ENCODE peak calls at places on chromosomes 13 and 19, in nine cellular contexts. F, Q, G, B, K, C, Z, H and A are unnamed samples.

GRCh38 chr19:30175987-30176386 is 196.2 kb upstream of the ZNF536 start:
- DNase-seq in F (no peak), Q (no peak), G (no peak), B (no peak), K (no peak), C (no peak), Z (no peak), H (no peak), A (no peak)

GRCh38 chr19:15292847-15293582 is 39.3 kb downstream of the BRD4 start:
- DNase-seq in F (no peak), Q (no peak), G (no peak), B (no peak), K (no peak), C (no peak), Z (no peak), H (no peak), A (no peak)

GRCh38 chr19:51690359-51691121 is 2.6 kb upstream of the SPACA6 start:
- DNase-seq in F (peak; percentile 90), Q (peak; percentile 64), G (peak; percentile 67), B (peak; percentile 81), K (peak; percentile 61), C (no peak), Z (peak; percentile 66), H (no peak), A (peak; percentile 85)

GRCh38 chr13:59677966-59678814 is 485.5 kb downstream of the DIAPH3 start:
- DNase-seq in F (no peak), Q (no peak), G (no peak), B (no peak), K (peak; percentile 35), C (no peak), Z (no peak), H (no peak), A (no peak)

GRCh38 chr13:49858183-49858856 is 65.8 kb upstream of the KPNA3 start:
- DNase-seq in F (no peak), Q (no peak), G (no peak), B (no peak), K (no peak), C (peak; percentile 71), Z (no peak), H (no peak), A (no peak)

GRCh38 chr13:25652764-25653163 is 281.0 kb downstream of the ATP8A2 start:
- DNase-seq in F (no peak), Q (no peak), G (no peak), B (no peak), K (no peak), C (no peak), Z (no peak), H (no peak), A (no peak)

GRCh38 chr19:38250821-38251563 is 5.2 kb downstream of the PPP1R14A start:
- DNase-seq in F (no peak), Q (no peak), G (peak; percentile 88), B (peak; percentile 92), K (no peak), C (no peak), Z (peak; percentile 85), H (no peak), A (peak; percentile 73)

GRCh38 chr19:42333018-42333417 is 7.6 kb downstream of the MEGF8 start:
- DNase-seq in F (no peak), Q (no peak), G (no peak), B (no peak), K (no peak), C (no peak), Z (no peak), H (no peak), A (no peak)

GRCh38 chr13:96089749-96090239 is at the start of gene HS6ST3:
- DNase-seq in F (no peak), Q (no peak), G (peak; percentile 78), B (peak; percentile 54), K (peak; percentile 40), C (no peak), Z (peak; percentile 28), H (no peak), A (no peak)

GRCh38 chr19:35214766-35215422 is 13.6 kb downstream of the FAM187B start:
- DNase-seq in F (no peak), Q (no peak), G (no peak), B (no peak), K (no peak), C (no peak), Z (no peak), H (no peak), A (no peak)

GRCh38 chr19:15443838-15444237 is 5.9 kb downstream of the WIZ start:
- DNase-seq in F (no peak), Q (no peak), G (no peak), B (peak; percentile 85), K (no peak), C (no peak), Z (peak; percentile 66), H (no peak), A (no peak)

GRCh38 chr19:55372316-55373081 is 2.2 kb upstream of the IL11 start:
- DNase-seq in F (no peak), Q (no peak), G (no peak), B (no peak), K (no peak), C (no peak), Z (no peak), H (no peak), A (no peak)

GRCh38 chr19:55146078-55146647 is 2.8 kb downstream of the TNNT1 start:
- DNase-seq in F (no peak), Q (no peak), G (peak; percentile 68), B (no peak), K (no peak), C (no peak), Z (no peak), H (no peak), A (no peak)

GRCh38 chr13:97810152-97810551 is 143.3 kb upstream of the IPO5 start:
- DNase-seq in F (no peak), Q (no peak), G (no peak), B (no peak), K (no peak), C (no peak), Z (no peak), H (no peak), A (no peak)

GRCh38 chr13:46288570-46289259 is 77.0 kb downstream of the LRRC63 start:
- DNase-seq in F (no peak), Q (no peak), G (no peak), B (no peak), K (peak; percentile 12), C (peak; percentile 19), Z (no peak), H (no peak), A (no peak)

GRCh38 chr13:101512650-101513049 is 60.2 kb downstream of the ITGBL1 start:
- DNase-seq in F (no peak), Q (no peak), G (no peak), B (no peak), K (no peak), C (no peak), Z (no peak), H (no peak), A (no peak)

GRCh38 chr19:12314553-12314952 is 18.9 kb downstream of the ZNF563 start:
- DNase-seq in F (no peak), Q (no peak), G (no peak), B (no peak), K (no peak), C (no peak), Z (no peak), H (no peak), A (no peak)

GRCh38 chr19:38653028-38653571 is 5.7 kb downstream of the ACTN4 start:
- DNase-seq in F (no peak), Q (no peak), G (peak; percentile 63), B (no peak), K (no peak), C (no peak), Z (no peak), H (no peak), A (no peak)

GRCh38 chr13:83503424-83503823 is 378.9 kb downstream of the SLITRK1 start:
- DNase-seq in F (no peak), Q (no peak), G (no peak), B (no peak), K (no peak), C (peak; percentile 3), Z (no peak), H (no peak), A (no peak)

GRCh38 chr19:2810141-2811091 is 9.3 kb upstream of the ZNF554 start:
- DNase-seq in F (peak; percentile 87), Q (no peak), G (no peak), B (no peak), K (no peak), C (no peak), Z (no peak), H (no peak), A (no peak)

GRCh38 chr13:40401911-40402776 is 264.3 kb downstream of the FOXO1 start:
- DNase-seq in F (no peak), Q (no peak), G (no peak), B (peak; percentile 97), K (no peak), C (peak; percentile 94), Z (peak; percentile 95), H (no peak), A (peak; percentile 97)